ENCODE peak calls at places on chromosomes 3 and 15, in four cellular contexts. One of them, this sample, is unnamed.

GRCh38 chr15:61818801-61819200 is 241.4 kb downstream of the VPS13C start:
- DNase-seq in activated CD4-positive, alpha-beta T cell treated with anti-CD3 and anti-CD28 coated beads for 36 hours: no peak
- DNase-seq in NCI-H1105: no peak
- DNase-seq in HCEC 1CT: no peak
- DNase-seq in this sample: no peak

GRCh38 chr3:105649469-105649868 is 219.3 kb downstream of the CBLB start:
- DNase-seq in activated CD4-positive, alpha-beta T cell treated with anti-CD3 and anti-CD28 coated beads for 36 hours: no peak
- DNase-seq in NCI-H1105: no peak
- DNase-seq in HCEC 1CT: no peak
- DNase-seq in this sample: no peak

GRCh38 chr15:39919740-39920509 is at the start of gene GPR176:
- DNase-seq in activated CD4-positive, alpha-beta T cell treated with anti-CD3 and anti-CD28 coated beads for 36 hours: peak; percentile 48
- DNase-seq in NCI-H1105: no peak
- DNase-seq in HCEC 1CT: peak; percentile 82
- DNase-seq in this sample: peak; percentile 43

GRCh38 chr3:119173325-119173724 is at the start of gene UPK1B:
- DNase-seq in activated CD4-positive, alpha-beta T cell treated with anti-CD3 and anti-CD28 coated beads for 36 hours: peak; percentile 27
- DNase-seq in NCI-H1105: no peak
- DNase-seq in HCEC 1CT: no peak
- DNase-seq in this sample: no peak

GRCh38 chr15:71275566-71276354 is 160.5 kb downstream of the THSD4 start:
- DNase-seq in activated CD4-positive, alpha-beta T cell treated with anti-CD3 and anti-CD28 coated beads for 36 hours: no peak
- DNase-seq in NCI-H1105: no peak
- DNase-seq in HCEC 1CT: no peak
- DNase-seq in this sample: no peak

GRCh38 chr3:184389935-184390528 is 10.2 kb downstream of the CHRD start:
- DNase-seq in activated CD4-positive, alpha-beta T cell treated with anti-CD3 and anti-CD28 coated beads for 36 hours: no peak
- DNase-seq in NCI-H1105: no peak
- DNase-seq in HCEC 1CT: no peak
- DNase-seq in this sample: no peak

GRCh38 chr3:46353639-46354410 is at the start of gene CCR2:
- DNase-seq in activated CD4-positive, alpha-beta T cell treated with anti-CD3 and anti-CD28 coated beads for 36 hours: peak; percentile 35
- DNase-seq in NCI-H1105: no peak
- DNase-seq in HCEC 1CT: no peak
- DNase-seq in this sample: no peak

GRCh38 chr3:123459867-123460266 is 11.0 kb upstream of the ADCY5 start:
- DNase-seq in activated CD4-positive, alpha-beta T cell treated with anti-CD3 and anti-CD28 coated beads for 36 hours: no peak
- DNase-seq in NCI-H1105: no peak
- DNase-seq in HCEC 1CT: no peak
- DNase-seq in this sample: no peak

GRCh38 chr15:48627260-48627969 is 18.1 kb downstream of the FBN1 start:
- DNase-seq in activated CD4-positive, alpha-beta T cell treated with anti-CD3 and anti-CD28 coated beads for 36 hours: no peak
- DNase-seq in NCI-H1105: no peak
- DNase-seq in HCEC 1CT: peak; percentile 90
- DNase-seq in this sample: no peak

GRCh38 chr3:11477286-11477935 is 166.3 kb downstream of the VGLL4 start:
- DNase-seq in activated CD4-positive, alpha-beta T cell treated with anti-CD3 and anti-CD28 coated beads for 36 hours: no peak
- DNase-seq in NCI-H1105: no peak
- DNase-seq in HCEC 1CT: peak; percentile 89
- DNase-seq in this sample: peak; percentile 67

GRCh38 chr3:10474439-10474723 is 31.0 kb downstream of the ATP2B2 start:
- DNase-seq in activated CD4-positive, alpha-beta T cell treated with anti-CD3 and anti-CD28 coated beads for 36 hours: no peak
- DNase-seq in NCI-H1105: no peak
- DNase-seq in HCEC 1CT: no peak
- DNase-seq in this sample: no peak

This sample was measured in brain microvascular endothelial cell.